ENCODE peak calls at places on chromosomes 4 and X, in seven cellular contexts. F, O, U, E, Q, L and K are unnamed samples.

GRCh38 chr4:11428701-11429571 is at the start of gene HS3ST1:
- DNase-seq in F (peak; percentile 94), U (no peak), O (peak; percentile 78), Q (no peak), E (no peak), L (peak; percentile 68), K (peak; percentile 38)

GRCh38 chrX:110418220-110418856 is 59.7 kb downstream of the RTL9 start:
- DNase-seq in E (no peak), L (no peak), O (no peak), Q (peak; percentile 40), F (no peak), U (no peak), K (peak; percentile 22)

GRCh38 chrX:149371984-149372383 is 133.1 kb downstream of the IDS start:
- DNase-seq in Q (no peak), E (no peak), L (no peak), U (no peak), O (no peak), F (no peak), K (no peak)

GRCh38 chr4:168864831-168865541 is 145.1 kb downstream of the CBR4 start:
- DNase-seq in F (no peak), O (peak; percentile 22), L (no peak), Q (no peak), U (no peak), E (no peak), K (no peak)

GRCh38 chr4:78647272-78647671 is 95.7 kb downstream of the ANXA3 start:
- DNase-seq in E (no peak), Q (no peak), L (no peak), F (no peak), O (no peak), U (no peak), K (no peak)

GRCh38 chr4:10861036-10861435 is 176.5 kb upstream of the CLNK start:
- DNase-seq in U (no peak), L (no peak), O (no peak), F (no peak), E (no peak), Q (no peak), K (no peak)

GRCh38 chr4:172245493-172245892 is 432.3 kb downstream of the GALNTL6 start:
- DNase-seq in F (no peak), E (no peak), O (no peak), U (no peak), L (no peak), Q (no peak), K (no peak)

GRCh38 chr4:665751-666435 is 8.2 kb downstream of the ATP5ME start:
- DNase-seq in F (no peak), E (no peak), L (no peak), Q (no peak), U (no peak), O (no peak), K (no peak)

GRCh38 chrX:31499120-31499519 is 427.3 kb upstream of the FTHL17 start:
- DNase-seq in F (no peak), O (no peak), Q (no peak), L (no peak), U (no peak), E (no peak), K (no peak)

GRCh38 chr4:103915224-103915869 is 195.6 kb upstream of the TACR3 start:
- DNase-seq in Q (peak; percentile 8), L (no peak), E (peak; percentile 16), O (no peak), F (peak; percentile 19), U (peak; percentile 15), K (peak; percentile 6)

GRCh38 chr4:183645326-183645725 is 13.7 kb downstream of the RWDD4 start:
- DNase-seq in L (no peak), E (no peak), F (no peak), O (no peak), U (no peak), Q (no peak), K (no peak)

GRCh38 chrX:42499620-42500019 is 278.3 kb downstream of the PPP1R2C start:
- DNase-seq in O (no peak), E (no peak), Q (no peak), U (no peak), F (no peak), L (no peak), K (no peak)

GRCh38 chr4:41600243-41600642 is 62.3 kb downstream of the LIMCH1 start:
- DNase-seq in F (peak; percentile 12), L (no peak), Q (no peak), E (no peak), O (no peak), U (no peak), K (no peak)

GRCh38 chrX:121479406-121479805 is 432.0 kb downstream of the GLUD2 start:
- DNase-seq in O (no peak), L (no peak), Q (no peak), F (no peak), U (no peak), E (no peak), K (no peak)

DNA sequence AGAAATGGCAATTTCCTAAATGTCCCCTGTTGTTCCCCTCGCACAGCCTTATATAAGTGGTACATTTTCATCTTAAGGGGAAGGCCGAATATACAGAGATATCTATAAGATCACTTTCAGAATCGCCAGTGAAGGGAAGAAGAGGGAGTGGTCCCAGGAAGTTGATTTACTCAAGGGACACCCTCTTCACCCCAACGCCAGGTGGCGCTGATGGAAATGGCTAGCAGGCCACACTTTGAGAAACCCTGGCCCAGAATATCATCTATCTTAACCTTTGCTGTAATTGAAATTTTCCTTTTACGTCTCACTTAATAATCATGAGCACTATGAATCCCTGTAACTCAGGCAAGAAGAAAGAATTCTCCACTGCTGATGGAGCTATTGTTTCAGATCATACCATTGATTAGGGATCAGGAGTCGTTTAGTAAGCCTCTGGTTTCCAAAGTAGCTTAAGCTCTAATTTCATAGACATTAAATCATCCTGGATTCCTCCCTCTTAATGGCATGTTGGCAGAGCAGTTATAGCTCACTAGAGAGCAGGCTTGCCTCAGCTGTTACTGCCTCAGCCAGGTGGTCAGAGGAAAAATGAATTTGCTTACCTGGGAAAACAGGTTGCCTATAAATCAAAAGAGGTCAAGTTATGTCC is 941.3 kb upstream of the TENM3 start:
- DNase-seq in E (no peak), O (no peak), U (peak; percentile 32), L (no peak), F (peak; percentile 41), Q (peak; percentile 37), K (no peak)
- TF ChIP-seq YY1 in E (no peak), O (no peak), U (no peak), L (no peak), F (no peak), Q (no peak), K (no peak)

GRCh38 chrX:154762529-154763296 is at the start of gene DKC1:
- DNase-seq in F (peak; percentile 87), L (peak; percentile 91), Q (peak; percentile 93), O (peak; percentile 84), U (peak; percentile 88), E (peak; percentile 82), K (peak; percentile 92)

GRCh38 chrX:154758696-154759095 is 4.0 kb upstream of the DKC1 start:
- DNase-seq in O (no peak), L (no peak), U (no peak), Q (no peak), E (no peak), F (no peak), K (no peak)

GRCh38 chrX:154761977-154762528 is 611 bp upstream of the DKC1 start:
- DNase-seq in F (no peak), O (no peak), Q (no peak), E (no peak), L (no peak), U (no peak), K (peak; percentile 48)
- TF ChIP-seq YY1 in F (no peak), O (no peak), Q (no peak), E (no peak), L (no peak), U (no peak), K (no peak)

GRCh38 chr4:124325676-124326075 is 386.9 kb downstream of the ANKRD50 start:
- DNase-seq in U (no peak), O (no peak), L (no peak), E (no peak), Q (no peak), F (no peak), K (no peak)

GRCh38 chr4:124321370-124321769 is 391.2 kb downstream of the ANKRD50 start:
- DNase-seq in U (no peak), E (no peak), L (no peak), Q (no peak), O (no peak), F (no peak), K (no peak)

GRCh38 chr4:124318292-124318691 is 394.2 kb downstream of the ANKRD50 start:
- DNase-seq in L (no peak), O (no peak), U (no peak), F (no peak), E (no peak), Q (no peak), K (no peak)

GRCh38 chr4:124322234-124322831 is 390.2 kb downstream of the ANKRD50 start:
- DNase-seq in O (peak; percentile 3), F (peak; percentile 8), E (no peak), U (peak; percentile 8), L (no peak), Q (peak; percentile 15), K (peak; percentile 25)
- TF ChIP-seq YY1 in O (no peak), F (no peak), E (no peak), U (no peak), L (no peak), Q (no peak), K (no peak)

GRCh38 chrX:40104649-40105015 is 6.9 kb upstream of the BCOR start:
- DNase-seq in O (no peak), U (no peak), Q (no peak), F (no peak), E (no peak), L (no peak), K (peak; percentile 60)
- TF ChIP-seq YY1 in O (no peak), U (no peak), Q (no peak), F (no peak), E (no peak), L (no peak), K (no peak)

GRCh38 chr4:39037491-39037825 is 5.2 kb upstream of the TMEM156 start:
- DNase-seq in E (no peak), L (no peak), U (no peak), Q (no peak), F (no peak), O (no peak), K (no peak)
- TF ChIP-seq YY1 in E (no peak), L (no peak), U (no peak), Q (no peak), F (no peak), O (no peak), K (no peak)

GRCh38 chrX:48897157-48897620 is 379 bp downstream of the TIMM17B start:
- DNase-seq in Q (peak; percentile 65), O (peak; percentile 81), L (no peak), U (peak; percentile 66), F (peak; percentile 70), E (no peak), K (peak; percentile 78)
- TF ChIP-seq YY1 in Q (no peak), O (no peak), L (no peak), U (no peak), F (no peak), E (no peak), K (no peak)

DNA sequence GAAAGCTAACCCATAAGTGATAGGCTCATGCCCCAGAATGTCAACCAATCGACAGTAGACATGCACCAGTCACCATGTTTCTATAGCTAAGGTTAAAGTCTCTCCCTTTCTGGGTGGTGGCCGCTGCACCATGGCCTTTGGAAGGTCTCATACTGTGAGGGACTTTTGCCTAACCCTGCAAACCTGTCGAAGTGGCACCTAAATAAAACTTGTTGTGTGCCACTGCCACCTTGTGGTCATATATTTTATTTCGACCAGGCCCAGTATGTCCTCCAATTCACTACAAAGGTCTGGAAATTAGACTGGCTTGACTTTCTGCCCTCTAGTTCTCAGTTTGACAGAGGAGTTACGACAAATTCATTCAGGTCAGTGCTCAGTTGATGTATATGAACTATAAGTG is 163.1 kb downstream of the SMARCA1 start:
- DNase-seq in F (peak; percentile 33), O (no peak), Q (peak; percentile 30), U (peak; percentile 61), L (no peak), E (peak; percentile 21), K (peak; percentile 20)
- TF ChIP-seq YY1 in F (no peak), O (no peak), Q (no peak), U (no peak), L (no peak), E (no peak), K (no peak)